ENCODE peak calls at places on chromosomes 1 and 21, in five cellular contexts. F, K, L, R and S are unnamed samples.

GRCh38 chr21:43778469-43779335 is 2.6 kb upstream of the CSTB start:
- DNase-seq in F (no peak), K (peak; percentile 29), L (peak; percentile 68), R (no peak), S (no peak)

GRCh38 chr1:7503691-7504437 is 267.2 kb upstream of the VAMP3 start:
- DNase-seq in F (no peak), K (no peak), L (no peak), R (no peak), S (no peak)

GRCh38 chr1:164561007-164561406 is 2.0 kb downstream of the PBX1 start:
- DNase-seq in F (no peak), K (peak; percentile 23), L (no peak), R (no peak), S (no peak)

GRCh38 chr1:41175546-41175945 is 66.6 kb downstream of the SCMH1 start:
- DNase-seq in F (no peak), K (no peak), L (no peak), R (no peak), S (no peak)

GRCh38 chr1:205286335-205286950 is 35.1 kb downstream of the NUAK2 start:
- DNase-seq in F (no peak), K (peak; percentile 57), L (peak; percentile 89), R (no peak), S (no peak)

GRCh38 chr1:214107322-214108096 is 119.7 kb downstream of the PROX1 start:
- DNase-seq in F (no peak), K (peak; percentile 16), L (peak; percentile 77), R (peak; percentile 33), S (no peak)

GRCh38 chr1:204637985-204638356 is 47.6 kb downstream of the LRRN2 start:
- DNase-seq in F (peak; percentile 68), K (no peak), L (no peak), R (no peak), S (no peak)

GRCh38 chr1:153490272-153491051 is 30.0 kb upstream of the S100A7 start:
- DNase-seq in F (no peak), K (peak; percentile 98), L (no peak), R (no peak), S (no peak)

GRCh38 chr1:9551984-9552383 is 12.7 kb downstream of the SLC25A33 start:
- DNase-seq in F (no peak), K (no peak), L (no peak), R (no peak), S (no peak)

GRCh38 chr21:17532292-17532691 is 19.4 kb downstream of the CXADR start:
- DNase-seq in F (no peak), K (no peak), L (no peak), R (no peak), S (no peak)

GRCh38 chr1:245247356-245247755 is 92.6 kb downstream of the KIF26B start:
- DNase-seq in F (no peak), K (no peak), L (no peak), R (no peak), S (no peak)

GRCh38 chr1:16155537-16156410 is at the start of gene EPHA2:
- DNase-seq in F (peak; percentile 98), K (peak; percentile 83), L (peak; percentile 86), R (peak; percentile 95), S (peak; percentile 23)

GRCh38 chr1:208238710-208239517 is 5.3 kb downstream of the PLXNA2 start:
- DNase-seq in F (peak; percentile 74), K (peak; percentile 74), L (no peak), R (peak; percentile 77), S (no peak)

GRCh38 chr1:15178571-15179484 is 25.3 kb downstream of the TMEM51 start:
- DNase-seq in F (no peak), K (peak; percentile 96), L (no peak), R (no peak), S (no peak)

GRCh38 chr1:67889466-67889865 is 56.2 kb upstream of the GNG12 start:
- DNase-seq in F (no peak), K (no peak), L (no peak), R (no peak), S (no peak)
- H3K27ac ChIP-seq in F (no peak overlapping the region), K (peak overlapping the region; percentile 41), L (no peak overlapping the region), R (no peak overlapping the region), S (no peak overlapping the region)

GRCh38 chr21:27380303-27380702 is 413.4 kb upstream of the ADAMTS5 start:
- DNase-seq in F (no peak), K (no peak), L (no peak), R (no peak), S (no peak)
- H3K27ac ChIP-seq in F (no peak overlapping the region), K (no peak overlapping the region), L (no peak overlapping the region), R (no peak overlapping the region), S (no peak overlapping the region)

GRCh38 chr1:11885922-11886321 is 27.2 kb upstream of the NPPB start:
- DNase-seq in F (no peak), K (no peak), L (no peak), R (no peak), S (no peak)

GRCh38 chr1:11886986-11887665 is 28.4 kb upstream of the NPPB start:
- DNase-seq in F (no peak), K (no peak), L (no peak), R (no peak), S (no peak)

GRCh38 chr1:11888877-11889208 is 30.1 kb upstream of the NPPB start:
- DNase-seq in F (no peak), K (no peak), L (no peak), R (no peak), S (no peak)

GRCh38 chr1:11888206-11888876 is 29.6 kb upstream of the NPPB start:
- DNase-seq in F (no peak), K (no peak), L (no peak), R (no peak), S (no peak)

DNA sequence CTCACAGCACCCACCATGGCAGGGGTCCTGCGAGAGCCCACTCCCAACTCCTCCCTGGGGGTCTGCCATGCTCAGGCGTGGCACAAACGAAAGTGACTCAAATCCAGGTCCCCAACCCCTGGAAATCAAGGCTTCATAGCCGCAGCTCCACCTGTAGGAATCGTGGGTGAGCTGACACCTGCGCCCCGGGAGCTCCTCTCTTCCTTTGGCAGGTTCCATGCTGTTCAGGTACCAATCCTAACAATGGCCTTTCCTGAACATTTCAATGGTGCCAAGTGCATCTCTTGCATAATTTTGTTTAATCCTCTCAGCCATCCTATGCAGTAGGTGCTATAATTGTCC is 28.9 kb upstream of the NPPB start:
- DNase-seq in F (no peak), K (no peak), L (no peak), R (no peak), S (no peak)
- H3K27ac ChIP-seq in F (no peak overlapping the region), K (no peak overlapping the region), L (no peak overlapping the region), R (no peak overlapping the region), S (no peak overlapping the region)

GRCh38 chr1:12594490-12594889 is 23.5 kb downstream of the DHRS3 start:
- DNase-seq in F (no peak), K (no peak), L (no peak), R (no peak), S (no peak)

GRCh38 chr1:12593621-12594066 is 24.4 kb downstream of the DHRS3 start:
- DNase-seq in F (no peak), K (peak; percentile 53), L (no peak), R (no peak), S (no peak)

GRCh38 chr1:12597792-12598191 is 20.2 kb downstream of the DHRS3 start:
- DNase-seq in F (no peak), K (no peak), L (peak; percentile 64), R (no peak), S (no peak)

GRCh38 chr1:12594966-12595838 is 22.8 kb downstream of the DHRS3 start:
- DNase-seq in F (peak; percentile 79), K (peak; percentile 68), L (peak; percentile 85), R (peak; percentile 96), S (peak; percentile 62)

GRCh38 chr1:12595839-12596821 is 21.9 kb downstream of the DHRS3 start:
- DNase-seq in F (peak; percentile 79), K (peak; percentile 96), L (peak; percentile 90), R (peak; percentile 91), S (peak; percentile 55)
- H3K27ac ChIP-seq in F (no peak overlapping the region), K (peak overlapping the region; percentile 90), L (no peak overlapping the region), R (no peak overlapping the region), S (peak overlapping the region; percentile 78)

DNA sequence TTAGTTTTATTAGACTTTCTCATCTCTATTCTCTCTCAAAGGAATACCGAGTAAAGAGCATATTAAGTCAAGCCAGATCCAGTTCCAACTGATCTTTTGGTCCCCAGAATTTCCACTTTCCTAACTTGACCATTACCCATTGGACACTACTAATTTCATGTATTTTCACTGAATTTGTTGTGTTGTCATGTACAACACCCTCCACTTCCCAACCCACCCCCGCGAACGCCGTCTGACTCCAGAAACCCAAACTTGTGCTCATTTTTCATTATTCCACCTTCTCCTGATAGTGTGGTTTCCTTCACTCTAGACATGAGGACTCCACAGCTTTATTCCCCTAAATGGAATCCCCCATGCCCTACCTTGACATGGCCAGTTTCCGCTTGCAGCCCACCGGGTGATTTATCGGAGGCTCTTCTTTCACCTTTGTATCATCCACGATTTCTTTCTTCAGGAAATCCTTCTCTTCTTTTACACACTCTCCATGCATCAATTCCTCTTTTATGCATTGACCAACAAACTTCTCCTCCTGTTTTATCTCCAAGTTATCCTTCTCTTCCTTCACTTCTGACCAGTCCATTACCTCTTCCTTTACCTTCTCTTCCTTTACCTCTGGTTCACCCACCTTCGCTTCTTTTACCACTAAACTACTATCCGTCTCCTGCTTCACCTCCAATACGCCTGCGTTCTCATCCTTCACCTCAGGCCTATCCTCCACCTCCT is 805 bp downstream of the ZNHIT6 start:
- DNase-seq in F (no peak), K (no peak), L (no peak), R (no peak), S (no peak)
- H3K27ac ChIP-seq in F (peak overlapping the region; percentile 59), K (peak overlapping the region; percentile 77), L (peak overlapping the region; percentile 86), R (peak overlapping the region; percentile 9), S (peak overlapping the region; percentile 85)